ENCODE peak calls at places on chromosome 11, in eight cellular contexts. One of them, this sample, is unnamed.

GRCh38 chr11:45739866-45740265 is 65.1 kb upstream of the SLC35C1 start:
- DNase-seq in islet precursor cell: no peak
- DNase-seq in NCI-H1092: no peak
- DNase-seq in coronary artery: no peak
- DNase-seq in non-pigmented ciliary epithelial cell: no peak
- DNase-seq in Calu3: no peak
- DNase-seq in stimulated activated CD8-positive, alpha-beta memory T cell treated with anti-CD3 and anti-CD28 coated beads, Interleukin-15, amount 100 ng/mL, for 1 hour: no peak
- DNase-seq in left colon: no peak
- DNase-seq in this sample: no peak

GRCh38 chr11:2268911-2269600 is 1.3 kb downstream of the ASCL2 start:
- DNase-seq in Calu3: peak; percentile 66
- DNase-seq in coronary artery: peak; percentile 73
- DNase-seq in NCI-H1092: peak; percentile 44
- DNase-seq in stimulated activated CD8-positive, alpha-beta memory T cell treated with anti-CD3 and anti-CD28 coated beads, Interleukin-15, amount 100 ng/mL, for 1 hour: peak; percentile 20
- DNase-seq in left colon: peak; percentile 52
- DNase-seq in islet precursor cell: peak; percentile 63
- DNase-seq in non-pigmented ciliary epithelial cell: no peak
- DNase-seq in this sample: no peak

GRCh38 chr11:61589961-61590360 is 9.1 kb upstream of the SYT7 start:
- DNase-seq in non-pigmented ciliary epithelial cell: no peak
- DNase-seq in NCI-H1092: no peak
- DNase-seq in left colon: no peak
- DNase-seq in stimulated activated CD8-positive, alpha-beta memory T cell treated with anti-CD3 and anti-CD28 coated beads, Interleukin-15, amount 100 ng/mL, for 1 hour: no peak
- DNase-seq in coronary artery: no peak
- DNase-seq in islet precursor cell: no peak
- DNase-seq in Calu3: no peak
- DNase-seq in this sample: no peak

GRCh38 chr11:61618991-61619390 is 38.1 kb upstream of the SYT7 start:
- DNase-seq in non-pigmented ciliary epithelial cell: no peak
- DNase-seq in NCI-H1092: no peak
- DNase-seq in Calu3: no peak
- DNase-seq in coronary artery: no peak
- DNase-seq in islet precursor cell: no peak
- DNase-seq in stimulated activated CD8-positive, alpha-beta memory T cell treated with anti-CD3 and anti-CD28 coated beads, Interleukin-15, amount 100 ng/mL, for 1 hour: no peak
- DNase-seq in left colon: no peak
- DNase-seq in this sample: no peak

GRCh38 chr11:17699157-17700114 is 19.9 kb upstream of the MYOD1 start:
- DNase-seq in left colon: no peak
- DNase-seq in non-pigmented ciliary epithelial cell: no peak
- DNase-seq in Calu3: no peak
- DNase-seq in islet precursor cell: peak; percentile 61
- DNase-seq in NCI-H1092: no peak
- DNase-seq in stimulated activated CD8-positive, alpha-beta memory T cell treated with anti-CD3 and anti-CD28 coated beads, Interleukin-15, amount 100 ng/mL, for 1 hour: no peak
- DNase-seq in coronary artery: no peak
- DNase-seq in this sample: no peak

GRCh38 chr11:124313849-124314248 is at the start of gene OR8D1:
- DNase-seq in Calu3: no peak
- DNase-seq in NCI-H1092: no peak
- DNase-seq in stimulated activated CD8-positive, alpha-beta memory T cell treated with anti-CD3 and anti-CD28 coated beads, Interleukin-15, amount 100 ng/mL, for 1 hour: no peak
- DNase-seq in left colon: no peak
- DNase-seq in non-pigmented ciliary epithelial cell: no peak
- DNase-seq in coronary artery: no peak
- DNase-seq in islet precursor cell: no peak
- DNase-seq in this sample: no peak

GRCh38 chr11:120766318-120766717 is 254.8 kb downstream of the GRIK4 start:
- DNase-seq in non-pigmented ciliary epithelial cell: no peak
- DNase-seq in left colon: no peak
- DNase-seq in Calu3: no peak
- DNase-seq in NCI-H1092: no peak
- DNase-seq in stimulated activated CD8-positive, alpha-beta memory T cell treated with anti-CD3 and anti-CD28 coated beads, Interleukin-15, amount 100 ng/mL, for 1 hour: no peak
- DNase-seq in islet precursor cell: peak; percentile 42
- DNase-seq in coronary artery: no peak
- DNase-seq in this sample: no peak

GRCh38 chr11:61853698-61854169 is 25.6 kb downstream of the FADS2 start:
- DNase-seq in NCI-H1092: no peak
- DNase-seq in left colon: no peak
- DNase-seq in islet precursor cell: no peak
- DNase-seq in Calu3: no peak
- DNase-seq in stimulated activated CD8-positive, alpha-beta memory T cell treated with anti-CD3 and anti-CD28 coated beads, Interleukin-15, amount 100 ng/mL, for 1 hour: no peak
- DNase-seq in non-pigmented ciliary epithelial cell: no peak
- DNase-seq in coronary artery: no peak
- DNase-seq in this sample: no peak

GRCh38 chr11:105573091-105573490 is 36.8 kb upstream of the GRIA4 start:
- DNase-seq in Calu3: no peak
- DNase-seq in NCI-H1092: no peak
- DNase-seq in islet precursor cell: no peak
- DNase-seq in non-pigmented ciliary epithelial cell: no peak
- DNase-seq in coronary artery: no peak
- DNase-seq in stimulated activated CD8-positive, alpha-beta memory T cell treated with anti-CD3 and anti-CD28 coated beads, Interleukin-15, amount 100 ng/mL, for 1 hour: no peak
- DNase-seq in left colon: no peak
- DNase-seq in this sample: no peak

GRCh38 chr11:106503901-106504300 is 426.4 kb downstream of the AASDHPPT start:
- DNase-seq in stimulated activated CD8-positive, alpha-beta memory T cell treated with anti-CD3 and anti-CD28 coated beads, Interleukin-15, amount 100 ng/mL, for 1 hour: no peak
- DNase-seq in left colon: no peak
- DNase-seq in NCI-H1092: no peak
- DNase-seq in islet precursor cell: no peak
- DNase-seq in non-pigmented ciliary epithelial cell: no peak
- DNase-seq in Calu3: no peak
- DNase-seq in coronary artery: no peak
- DNase-seq in this sample: no peak

GRCh38 chr11:120912504-120912903 is 111.4 kb upstream of the TBCEL start:
- DNase-seq in NCI-H1092: no peak
- DNase-seq in coronary artery: no peak
- DNase-seq in islet precursor cell: no peak
- DNase-seq in non-pigmented ciliary epithelial cell: peak; percentile 18
- DNase-seq in Calu3: no peak
- DNase-seq in stimulated activated CD8-positive, alpha-beta memory T cell treated with anti-CD3 and anti-CD28 coated beads, Interleukin-15, amount 100 ng/mL, for 1 hour: no peak
- DNase-seq in left colon: no peak
- DNase-seq in this sample: no peak

GRCh38 chr11:126989942-126990715 is 10.4 kb downstream of the KIRREL3 start:
- DNase-seq in islet precursor cell: peak; percentile 94
- DNase-seq in Calu3: peak; percentile 74
- DNase-seq in NCI-H1092: peak; percentile 87
- DNase-seq in coronary artery: no peak
- DNase-seq in stimulated activated CD8-positive, alpha-beta memory T cell treated with anti-CD3 and anti-CD28 coated beads, Interleukin-15, amount 100 ng/mL, for 1 hour: no peak
- DNase-seq in left colon: peak; percentile 72
- DNase-seq in non-pigmented ciliary epithelial cell: no peak
- DNase-seq in this sample: peak; percentile 34

GRCh38 chr11:107577312-107577711 is 11.8 kb upstream of the ALKBH8 start:
- DNase-seq in Calu3: no peak
- DNase-seq in non-pigmented ciliary epithelial cell: no peak
- DNase-seq in NCI-H1092: no peak
- DNase-seq in islet precursor cell: no peak
- DNase-seq in stimulated activated CD8-positive, alpha-beta memory T cell treated with anti-CD3 and anti-CD28 coated beads, Interleukin-15, amount 100 ng/mL, for 1 hour: no peak
- DNase-seq in coronary artery: no peak
- DNase-seq in left colon: no peak
- DNase-seq in this sample: no peak

GRCh38 chr11:15670520-15671070 is 555.9 kb downstream of the INSC start:
- DNase-seq in left colon: no peak
- DNase-seq in non-pigmented ciliary epithelial cell: no peak
- DNase-seq in coronary artery: no peak
- DNase-seq in stimulated activated CD8-positive, alpha-beta memory T cell treated with anti-CD3 and anti-CD28 coated beads, Interleukin-15, amount 100 ng/mL, for 1 hour: no peak
- DNase-seq in NCI-H1092: no peak
- DNase-seq in islet precursor cell: peak; percentile 62
- DNase-seq in Calu3: no peak
- DNase-seq in this sample: no peak

GRCh38 chr11:131875611-131876010 is 505.2 kb downstream of the NTM start:
- DNase-seq in Calu3: no peak
- DNase-seq in coronary artery: no peak
- DNase-seq in non-pigmented ciliary epithelial cell: no peak
- DNase-seq in stimulated activated CD8-positive, alpha-beta memory T cell treated with anti-CD3 and anti-CD28 coated beads, Interleukin-15, amount 100 ng/mL, for 1 hour: no peak
- DNase-seq in islet precursor cell: no peak
- DNase-seq in NCI-H1092: no peak
- DNase-seq in left colon: peak; percentile 5
- DNase-seq in this sample: no peak

GRCh38 chr11:95924414-95924760 is 480 bp upstream of the MTMR2 start:
- DNase-seq in stimulated activated CD8-positive, alpha-beta memory T cell treated with anti-CD3 and anti-CD28 coated beads, Interleukin-15, amount 100 ng/mL, for 1 hour: no peak
- DNase-seq in left colon: no peak
- DNase-seq in Calu3: no peak
- DNase-seq in non-pigmented ciliary epithelial cell: no peak
- DNase-seq in islet precursor cell: peak; percentile 55
- DNase-seq in coronary artery: no peak
- DNase-seq in NCI-H1092: no peak
- DNase-seq in this sample: no peak

GRCh38 chr11:119705362-119705761 is 23.6 kb downstream of the NECTIN1 start:
- DNase-seq in islet precursor cell: no peak
- DNase-seq in left colon: no peak
- DNase-seq in Calu3: no peak
- DNase-seq in stimulated activated CD8-positive, alpha-beta memory T cell treated with anti-CD3 and anti-CD28 coated beads, Interleukin-15, amount 100 ng/mL, for 1 hour: no peak
- DNase-seq in coronary artery: no peak
- DNase-seq in non-pigmented ciliary epithelial cell: no peak
- DNase-seq in NCI-H1092: no peak
- DNase-seq in this sample: no peak

GRCh38 chr11:132114185-132114584 is 743.8 kb downstream of the NTM start:
- DNase-seq in NCI-H1092: peak; percentile 66
- DNase-seq in coronary artery: no peak
- DNase-seq in stimulated activated CD8-positive, alpha-beta memory T cell treated with anti-CD3 and anti-CD28 coated beads, Interleukin-15, amount 100 ng/mL, for 1 hour: no peak
- DNase-seq in islet precursor cell: peak; percentile 78
- DNase-seq in left colon: peak; percentile 12
- DNase-seq in non-pigmented ciliary epithelial cell: no peak
- DNase-seq in Calu3: no peak
- DNase-seq in this sample: no peak

GRCh38 chr11:40514124-40514523 is 945.3 kb downstream of the LRRC4C start:
- DNase-seq in coronary artery: no peak
- DNase-seq in left colon: no peak
- DNase-seq in Calu3: no peak
- DNase-seq in islet precursor cell: no peak
- DNase-seq in stimulated activated CD8-positive, alpha-beta memory T cell treated with anti-CD3 and anti-CD28 coated beads, Interleukin-15, amount 100 ng/mL, for 1 hour: no peak
- DNase-seq in non-pigmented ciliary epithelial cell: no peak
- DNase-seq in NCI-H1092: peak; percentile 4
- DNase-seq in this sample: peak; percentile 81

GRCh38 chr11:8315463-8315862 is 51.8 kb upstream of the LMO1 start:
- DNase-seq in coronary artery: no peak
- DNase-seq in left colon: no peak
- DNase-seq in Calu3: no peak
- DNase-seq in stimulated activated CD8-positive, alpha-beta memory T cell treated with anti-CD3 and anti-CD28 coated beads, Interleukin-15, amount 100 ng/mL, for 1 hour: no peak
- DNase-seq in non-pigmented ciliary epithelial cell: no peak
- DNase-seq in NCI-H1092: no peak
- DNase-seq in islet precursor cell: no peak
- DNase-seq in this sample: no peak

GRCh38 chr11:60786811-60787567 is 1.9 kb downstream of the MS4A10 start:
- DNase-seq in Calu3: no peak
- DNase-seq in left colon: peak; percentile 77
- DNase-seq in non-pigmented ciliary epithelial cell: peak; percentile 9
- DNase-seq in stimulated activated CD8-positive, alpha-beta memory T cell treated with anti-CD3 and anti-CD28 coated beads, Interleukin-15, amount 100 ng/mL, for 1 hour: no peak
- DNase-seq in islet precursor cell: no peak
- DNase-seq in NCI-H1092: no peak
- DNase-seq in coronary artery: no peak
- DNase-seq in this sample: no peak

GRCh38 chr11:69928124-69928523 is 108.9 kb upstream of the FGF3 start:
- DNase-seq in Calu3: no peak
- DNase-seq in NCI-H1092: no peak
- DNase-seq in coronary artery: no peak
- DNase-seq in left colon: no peak
- DNase-seq in stimulated activated CD8-positive, alpha-beta memory T cell treated with anti-CD3 and anti-CD28 coated beads, Interleukin-15, amount 100 ng/mL, for 1 hour: no peak
- DNase-seq in non-pigmented ciliary epithelial cell: no peak
- DNase-seq in islet precursor cell: no peak
- DNase-seq in this sample: no peak

GRCh38 chr11:68312117-68312779 is at the start of gene LRP5:
- DNase-seq in non-pigmented ciliary epithelial cell: no peak
- DNase-seq in Calu3: peak; percentile 53
- DNase-seq in islet precursor cell: no peak
- DNase-seq in left colon: peak; percentile 63
- DNase-seq in coronary artery: no peak
- DNase-seq in NCI-H1092: peak; percentile 24
- DNase-seq in stimulated activated CD8-positive, alpha-beta memory T cell treated with anti-CD3 and anti-CD28 coated beads, Interleukin-15, amount 100 ng/mL, for 1 hour: no peak
- DNase-seq in this sample: no peak

GRCh38 chr11:125401235-125401634 is 94.8 kb downstream of the FEZ1 start:
- DNase-seq in stimulated activated CD8-positive, alpha-beta memory T cell treated with anti-CD3 and anti-CD28 coated beads, Interleukin-15, amount 100 ng/mL, for 1 hour: no peak
- DNase-seq in non-pigmented ciliary epithelial cell: no peak
- DNase-seq in NCI-H1092: no peak
- DNase-seq in left colon: no peak
- DNase-seq in islet precursor cell: no peak
- DNase-seq in coronary artery: no peak
- DNase-seq in Calu3: no peak
- DNase-seq in this sample: no peak

GRCh38 chr11:6681949-6682348 is 1.2 kb downstream of the MRPL17 start:
- DNase-seq in NCI-H1092: no peak
- DNase-seq in coronary artery: no peak
- DNase-seq in islet precursor cell: no peak
- DNase-seq in Calu3: peak; percentile 3
- DNase-seq in stimulated activated CD8-positive, alpha-beta memory T cell treated with anti-CD3 and anti-CD28 coated beads, Interleukin-15, amount 100 ng/mL, for 1 hour: no peak
- DNase-seq in left colon: peak; percentile 12
- DNase-seq in non-pigmented ciliary epithelial cell: no peak
- DNase-seq in this sample: no peak

This sample was measured in SK-N-MC.